ENCODE peak calls at places on chromosome 10, in nine cellular contexts. B is Peyer's patch, Z is stomach, Q is tibial nerve, A is body of pancreas, F is gastrocnemius medialis, X is spleen, C is testis, I is suprapubic skin. L is an unnamed sample.

GRCh38 chr10:62348029-62348428 is 26.1 kb upstream of the ZNF365 start:
- DNase-seq in B (no peak), A (no peak), X (no peak), Z (no peak), F (no peak), I (no peak), C (no peak), Q (no peak), L (no peak)

GRCh38 chr10:131207176-131207575 is 104.3 kb downstream of the TCERG1L start:
- DNase-seq in Q (no peak), F (no peak), I (peak), Z (peak), C (peak), B (no peak), X (peak), A (no peak), L (no peak)

GRCh38 chr10:98340946-98341345 is 73.0 kb upstream of the LOXL4 start:
- DNase-seq in A (no peak), Z (no peak), I (no peak), X (no peak), F (no peak), B (no peak), C (no peak), Q (no peak), L (no peak)

GRCh38 chr10:128626397-128627060 is 500.3 kb upstream of the MKI67 start:
- DNase-seq in B (no peak), Z (no peak), C (no peak), I (no peak), Q (no peak), A (no peak), X (no peak), F (no peak), L (no peak)

GRCh38 chr10:119005377-119006043 is 24.0 kb upstream of the NANOS1 start:
- DNase-seq in C (no peak), Q (no peak), X (no peak), F (no peak), B (no peak), Z (no peak), I (no peak), A (no peak), L (no peak)

GRCh38 chr10:47323636-47324299 is 1.5 kb downstream of the GDF2 start:
- DNase-seq in I (peak), B (no peak), F (no peak), Z (no peak), X (no peak), Q (no peak), A (peak), C (no peak), L (no peak)

GRCh38 chr10:1572519-1573333 is 164.6 kb downstream of the ADARB2 start:
- DNase-seq in A (peak), F (no peak), Z (no peak), X (no peak), Q (no peak), I (peak), B (no peak), C (no peak), L (no peak)

GRCh38 chr10:50625663-50626062 is 1.9 kb upstream of the SGMS1 start:
- DNase-seq in A (no peak), B (no peak), X (no peak), I (no peak), F (no peak), Z (no peak), C (no peak), Q (no peak), L (no peak)

GRCh38 chr10:34229917-34230316 is 585.2 kb downstream of the PARD3 start:
- DNase-seq in X (no peak), F (no peak), C (no peak), I (no peak), B (no peak), Z (no peak), Q (no peak), A (no peak), L (no peak)

GRCh38 chr10:104795411-104795810 is 154.3 kb downstream of the SORCS3 start:
- DNase-seq in A (no peak), C (no peak), F (no peak), I (no peak), B (no peak), Z (no peak), X (no peak), Q (no peak), L (no peak)

GRCh38 chr10:123445336-123445735 is 220.8 kb upstream of the GPR26 start:
- DNase-seq in X (peak), A (no peak), F (no peak), Q (no peak), Z (no peak), C (no peak), I (no peak), B (no peak), L (no peak)

GRCh38 chr10:79239275-79239779 is 107.9 kb upstream of the PPIF start:
- DNase-seq in B (no peak), Z (no peak), I (no peak), A (peak), C (peak), X (peak), F (peak), Q (peak), L (peak)

GRCh38 chr10:90328896-90329295 is 528.9 kb downstream of the HTR7 start:
- DNase-seq in X (no peak), I (no peak), A (no peak), B (no peak), Z (no peak), Q (no peak), C (no peak), F (no peak), L (no peak)

GRCh38 chr10:129293991-129294700 is 172.9 kb upstream of the MGMT start:
- DNase-seq in A (no peak), I (no peak), F (no peak), X (no peak), B (no peak), Q (no peak), Z (no peak), C (no peak), L (no peak)

GRCh38 chr10:80491251-80492102 is 37.4 kb downstream of the TSPAN14 start:
- DNase-seq in A (no peak), B (no peak), Q (no peak), Z (peak), I (no peak), X (peak), C (no peak), F (no peak), L (no peak)

GRCh38 chr10:48579251-48579960 is 25.5 kb downstream of the ARHGAP22 start:
- DNase-seq in Q (no peak), C (no peak), I (no peak), X (no peak), F (no peak), Z (no peak), A (no peak), B (no peak), L (no peak)

GRCh38 chr10:13349776-13350274 is 1.7 kb upstream of the SEPHS1 start:
- DNase-seq in Z (peak), C (peak), A (peak), F (no peak), B (peak), X (peak), I (no peak), Q (peak), L (peak)

GRCh38 chr10:123021517-123021916 is 12.7 kb downstream of the ACADSB start:
- DNase-seq in A (no peak), I (no peak), X (no peak), B (no peak), F (no peak), Z (no peak), Q (no peak), C (no peak), L (no peak)

GRCh38 chr10:90437452-90437851 is 420.4 kb downstream of the HTR7 start:
- DNase-seq in B (no peak), A (no peak), C (no peak), F (no peak), Z (no peak), I (no peak), X (no peak), Q (no peak), L (no peak)

GRCh38 chr10:25226775-25227682 is 52.2 kb downstream of the GPR158 start:
- DNase-seq in Z (peak), C (peak), F (no peak), B (no peak), A (peak), X (no peak), I (no peak), Q (no peak), L (peak)

GRCh38 chr10:125479059-125479458 is 203.9 kb downstream of the TEX36 start:
- DNase-seq in F (no peak), Z (no peak), Q (no peak), B (no peak), X (no peak), I (no peak), A (no peak), C (no peak), L (no peak)

GRCh38 chr10:43801137-43801536 is 152.5 kb upstream of the ZNF32 start:
- DNase-seq in Z (no peak), I (no peak), F (no peak), Q (no peak), A (no peak), X (no peak), B (no peak), C (no peak), L (no peak)

GRCh38 chr10:69333205-69333604 is 54.9 kb downstream of the HK1 start:
- DNase-seq in X (no peak), C (no peak), Z (peak), B (peak), I (peak), A (peak), Q (no peak), F (peak), L (no peak)

GRCh38 chr10:95188593-95188992 is 5.4 kb upstream of the ACSM6 start:
- DNase-seq in F (no peak), A (no peak), X (no peak), Q (no peak), B (no peak), C (no peak), I (no peak), Z (no peak), L (no peak)

GRCh38 chr10:79178614-79179403 is 110.0 kb downstream of the ZMIZ1 start:
- DNase-seq in A (no peak), F (no peak), C (no peak), Q (no peak), X (no peak), Z (no peak), B (no peak), I (no peak), L (no peak)

GRCh38 chr10:130193493-130194193 is 57.5 kb downstream of the GLRX3 start:
- DNase-seq in F (no peak), Z (no peak), C (no peak), X (no peak), Q (no peak), A (no peak), B (no peak), I (no peak), L (no peak)

GRCh38 chr10:130455791-130456190 is 319.6 kb downstream of the GLRX3 start:
- DNase-seq in X (no peak), A (no peak), Q (no peak), I (no peak), F (no peak), B (no peak), Z (no peak), C (peak), L (no peak)

GRCh38 chr10:15504101-15504840 is 133.2 kb upstream of the FAM171A1 start:
- DNase-seq in Z (no peak), B (no peak), Q (no peak), F (no peak), X (no peak), A (no peak), C (no peak), I (no peak), L (no peak)

GRCh38 chr10:115593060-115593459 is 499.9 kb downstream of the ATRNL1 start:
- DNase-seq in X (no peak), Q (no peak), Z (no peak), A (no peak), C (no peak), I (no peak), F (no peak), B (no peak), L (no peak)

GRCh38 chr10:31268616-31269303 is 50.3 kb upstream of the ZEB1 start:
- DNase-seq in F (no peak), B (no peak), Q (peak), A (no peak), C (peak), Z (no peak), X (no peak), I (no peak), L (no peak)

GRCh38 chr10:109205929-109206585 is 717.3 kb downstream of the XPNPEP1 start:
- DNase-seq in Q (no peak), X (no peak), C (no peak), A (no peak), Z (no peak), F (no peak), B (no peak), I (no peak), L (no peak)

GRCh38 chr10:77085344-77085743 is 552.3 kb downstream of the KCNMA1 start:
- DNase-seq in I (no peak), A (no peak), B (no peak), X (no peak), Z (no peak), Q (no peak), F (no peak), C (no peak), L (no peak)

DNA sequence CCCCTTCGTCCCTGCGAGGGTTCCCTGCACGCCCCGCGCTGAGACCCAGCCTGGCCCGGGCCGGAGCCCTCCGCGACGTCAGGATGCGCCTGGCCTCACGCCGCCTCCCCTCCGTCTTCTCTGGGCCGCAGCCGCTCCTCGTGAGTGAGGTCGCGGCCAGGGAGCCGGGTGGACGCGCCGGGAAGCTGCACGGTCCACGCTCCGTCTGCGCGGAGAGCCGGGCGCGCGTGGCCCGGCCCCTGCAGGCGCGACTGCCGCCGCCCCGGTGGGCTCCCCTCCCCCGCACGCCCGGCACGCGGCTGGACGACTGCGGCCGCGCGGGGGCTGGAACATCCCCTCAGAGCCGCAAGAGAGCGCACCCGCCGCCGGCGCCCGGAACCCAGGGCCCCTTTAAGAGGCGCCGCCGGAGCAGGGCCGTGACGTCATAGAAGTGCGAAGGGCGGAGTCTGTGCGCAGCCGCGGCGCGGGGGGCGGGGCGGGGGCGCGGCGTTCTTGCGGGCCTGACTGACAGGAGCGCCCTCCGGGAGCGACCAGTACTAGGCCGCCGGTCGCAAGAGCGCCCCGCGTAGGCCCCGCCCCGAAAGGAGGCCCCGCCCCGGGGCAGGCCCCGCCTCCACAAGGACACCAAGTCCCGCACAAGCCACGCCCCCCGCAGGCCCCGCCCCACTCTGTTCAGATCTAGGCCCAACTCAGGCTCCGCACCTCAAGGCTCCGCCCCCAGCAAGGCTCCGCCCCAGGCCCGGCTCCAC is 449 bp upstream of the INPP5A start:
- DNase-seq in B (peak), C (peak), F (peak), Z (peak), A (peak), X (peak), I (peak), Q (peak), L (peak)
- TF ChIP-seq POLR2A in B (peak), C (no peak), F (peak), Z (no peak), A (peak), X (no peak), I (no peak), Q (peak), L (peak)

GRCh38 chr10:127354255-127354654 is 157.9 kb upstream of the INSYN2A start:
- DNase-seq in B (no peak), C (no peak), X (no peak), Q (no peak), I (no peak), Z (no peak), A (no peak), F (no peak), L (no peak)
- TF ChIP-seq POLR2A in B (no peak), C (no peak), X (no peak), Q (no peak), I (no peak), Z (no peak), A (no peak), F (no peak), L (no peak)

GRCh38 chr10:11145498-11145855 is 127.8 kb downstream of the CELF2 start:
- DNase-seq in B (no peak), Z (peak), F (no peak), A (no peak), Q (no peak), C (no peak), X (peak), I (no peak), L (no peak)
- TF ChIP-seq POLR2A in B (peak), Z (no peak), F (no peak), A (no peak), Q (no peak), C (no peak), X (no peak), I (no peak), L (no peak)

DNA sequence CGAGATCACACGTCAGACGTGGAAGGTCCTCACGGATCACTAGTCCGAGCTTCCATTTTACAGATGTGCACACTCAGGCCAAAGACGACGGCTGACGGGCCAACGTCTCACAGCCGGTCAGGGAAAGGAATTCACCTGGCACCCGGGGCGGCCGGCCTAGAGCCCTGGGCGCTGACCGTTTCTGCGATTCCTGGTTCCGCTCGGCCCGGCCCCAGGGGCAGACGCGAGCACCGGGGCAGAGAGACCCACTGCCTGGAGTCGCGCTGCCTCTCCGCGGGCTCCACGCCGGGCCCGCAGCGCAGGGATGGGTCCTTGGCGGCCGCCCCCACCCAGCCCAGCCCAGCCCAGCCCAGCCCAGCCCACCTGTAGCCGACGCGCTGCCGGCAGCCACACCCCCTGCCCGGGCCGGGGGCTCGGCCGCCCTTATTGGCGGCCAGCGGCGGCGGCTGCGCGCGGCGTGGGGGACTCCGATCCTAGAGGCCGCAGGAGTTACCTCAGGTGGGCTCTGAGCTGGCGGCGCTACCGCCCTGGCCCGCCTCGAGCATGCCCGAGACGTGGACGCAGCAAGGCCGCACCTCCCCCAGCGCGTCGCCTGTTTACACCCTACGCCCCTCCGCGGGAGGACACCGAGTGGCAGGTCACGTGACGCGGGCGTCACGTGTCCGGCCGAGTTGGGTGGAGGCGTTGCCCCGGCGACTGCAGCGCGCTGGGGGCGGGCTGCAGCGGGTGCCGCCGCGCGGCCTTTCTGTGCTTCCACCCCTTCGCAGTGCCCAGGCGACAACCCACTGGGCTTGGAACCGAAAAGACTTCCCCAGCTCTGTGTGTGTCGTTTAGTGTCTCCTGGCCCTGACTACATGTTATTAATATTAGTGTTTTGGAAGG is 78.1 kb downstream of the ZFAND4 start:
- DNase-seq in Q (peak), X (peak), B (peak), Z (peak), I (peak), C (peak), A (peak), F (peak), L (peak)
- TF ChIP-seq POLR2A in Q (peak), X (peak), B (peak), Z (no peak), I (no peak), C (peak), A (peak), F (peak), L (peak)

GRCh38 chr10:72328829-72329204 is 25.9 kb downstream of the DNAJB12 start:
- DNase-seq in A (no peak), I (no peak), F (no peak), Q (no peak), X (no peak), B (no peak), C (no peak), Z (no peak), L (no peak)
- TF ChIP-seq POLR2A in A (no peak), I (no peak), F (no peak), Q (no peak), X (no peak), B (no peak), C (no peak), Z (no peak), L (no peak)

DNA sequence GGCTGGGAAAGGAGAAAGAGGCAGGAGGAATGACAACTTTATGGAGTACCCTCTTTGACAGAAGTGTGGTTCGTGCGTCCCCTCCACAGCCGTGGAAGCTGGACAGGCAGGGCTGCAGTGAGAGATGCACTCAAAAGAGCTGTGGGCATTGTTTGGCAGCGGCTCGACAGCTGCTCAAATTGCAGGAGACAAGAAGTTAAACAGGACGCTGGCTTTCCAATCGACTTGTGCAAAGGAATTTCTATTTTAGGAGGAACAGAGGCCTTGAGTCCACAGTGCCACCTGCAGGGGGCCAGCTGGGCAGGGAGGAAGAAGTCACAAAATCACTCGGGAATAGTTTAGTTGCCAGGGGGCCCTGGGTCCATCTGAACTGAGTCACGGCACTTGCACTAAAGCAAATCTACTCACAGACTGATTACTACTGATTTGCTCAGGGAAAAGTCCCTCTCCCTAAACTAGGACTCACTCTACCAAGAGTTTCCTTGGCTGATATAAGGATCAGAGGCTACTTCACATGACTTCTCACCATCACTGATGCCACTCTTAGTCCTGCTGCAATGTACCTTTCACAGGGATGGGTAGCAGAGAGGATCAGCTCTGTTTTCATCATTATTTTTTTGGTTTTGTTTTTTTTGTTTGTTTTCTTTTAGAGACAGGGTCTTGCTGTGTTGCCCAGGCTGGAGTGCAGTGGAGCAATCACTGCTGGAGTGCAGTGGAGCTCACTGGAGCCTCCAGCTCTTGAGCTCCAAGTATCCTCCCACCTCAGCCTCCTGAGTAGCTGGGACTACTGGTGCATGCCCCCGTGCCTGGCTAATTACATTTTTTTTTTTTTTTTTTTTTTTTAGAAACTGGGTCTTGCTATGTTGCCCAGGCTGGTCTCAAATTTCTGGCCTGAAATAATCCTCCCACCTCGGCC is 200.8 kb downstream of the JCAD start:
- DNase-seq in Q (no peak), F (peak), Z (peak), A (peak), B (no peak), I (no peak), C (peak), X (no peak), L (peak)
- TF ChIP-seq POLR2A in Q (no peak), F (peak), Z (no peak), A (no peak), B (no peak), I (no peak), C (no peak), X (no peak), L (no peak)

L was measured in H54.